ENCODE peak calls at places on chromosomes 3 and 15, in seven cellular contexts. One of them, this sample, is unnamed.

GRCh38 chr3:126077754-126078153 is 6.2 kb downstream of the SLC41A3 start:
- DNase-seq in T-helper 2 cell: no peak
- DNase-seq in RWPE1: no peak
- DNase-seq in fibroblast of mammary gland: no peak
- DNase-seq in NCI-H345: no peak
- DNase-seq in WTC11: no peak
- DNase-seq in iPS-NIHi11: no peak
- DNase-seq in this sample: no peak

GRCh38 chr15:40282870-40283614 is at the start of gene ANKRD63:
- DNase-seq in T-helper 2 cell: peak; percentile 13
- DNase-seq in RWPE1: no peak
- DNase-seq in fibroblast of mammary gland: no peak
- DNase-seq in NCI-H345: no peak
- DNase-seq in WTC11: no peak
- DNase-seq in iPS-NIHi11: no peak
- DNase-seq in this sample: no peak

GRCh38 chr15:75130597-75131268 is 70.9 kb upstream of the C15orf39 start:
- DNase-seq in T-helper 2 cell: peak; percentile 15
- DNase-seq in RWPE1: no peak
- DNase-seq in fibroblast of mammary gland: no peak
- DNase-seq in NCI-H345: no peak
- DNase-seq in WTC11: no peak
- DNase-seq in iPS-NIHi11: no peak
- DNase-seq in this sample: no peak

GRCh38 chr3:175234541-175234940 is 375.4 kb downstream of the NAALADL2 start:
- DNase-seq in T-helper 2 cell: no peak
- DNase-seq in RWPE1: no peak
- DNase-seq in fibroblast of mammary gland: no peak
- DNase-seq in NCI-H345: no peak
- DNase-seq in WTC11: no peak
- DNase-seq in iPS-NIHi11: no peak
- DNase-seq in this sample: no peak

GRCh38 chr15:78130466-78131294 is 565 bp downstream of the CIB2 start:
- DNase-seq in T-helper 2 cell: no peak
- DNase-seq in RWPE1: no peak
- DNase-seq in fibroblast of mammary gland: no peak
- DNase-seq in NCI-H345: peak; percentile 39
- DNase-seq in WTC11: peak; percentile 27
- DNase-seq in iPS-NIHi11: peak; percentile 25
- DNase-seq in this sample: no peak

GRCh38 chr3:100040846-100041245 is 73.5 kb downstream of the FILIP1L start:
- DNase-seq in T-helper 2 cell: no peak
- DNase-seq in RWPE1: no peak
- DNase-seq in fibroblast of mammary gland: peak; percentile 79
- DNase-seq in NCI-H345: no peak
- DNase-seq in WTC11: no peak
- DNase-seq in iPS-NIHi11: no peak
- DNase-seq in this sample: no peak

GRCh38 chr3:39386331-39386730 is 3.2 kb downstream of the SLC25A38 start:
- DNase-seq in T-helper 2 cell: no peak
- DNase-seq in RWPE1: no peak
- DNase-seq in fibroblast of mammary gland: no peak
- DNase-seq in NCI-H345: no peak
- DNase-seq in WTC11: no peak
- DNase-seq in iPS-NIHi11: no peak
- DNase-seq in this sample: no peak

GRCh38 chr15:42053010-42053409 is 32.2 kb upstream of the PLA2G4E start:
- DNase-seq in T-helper 2 cell: no peak
- DNase-seq in RWPE1: no peak
- DNase-seq in fibroblast of mammary gland: no peak
- DNase-seq in NCI-H345: no peak
- DNase-seq in WTC11: no peak
- DNase-seq in iPS-NIHi11: no peak
- DNase-seq in this sample: no peak

GRCh38 chr3:177811111-177811510 is 613.8 kb upstream of the TBL1XR1 start:
- DNase-seq in T-helper 2 cell: no peak
- DNase-seq in RWPE1: no peak
- DNase-seq in fibroblast of mammary gland: no peak
- DNase-seq in NCI-H345: no peak
- DNase-seq in WTC11: no peak
- DNase-seq in iPS-NIHi11: no peak
- DNase-seq in this sample: no peak

GRCh38 chr3:133881987-133882825 is 13.5 kb downstream of the RAB6B start:
- DNase-seq in T-helper 2 cell: peak; percentile 46
- DNase-seq in RWPE1: no peak
- DNase-seq in fibroblast of mammary gland: no peak
- DNase-seq in NCI-H345: no peak
- DNase-seq in WTC11: no peak
- DNase-seq in iPS-NIHi11: no peak
- DNase-seq in this sample: no peak

GRCh38 chr3:129552287-129553050 is 9.5 kb downstream of the H1-8 start:
- DNase-seq in T-helper 2 cell: no peak
- DNase-seq in RWPE1: no peak
- DNase-seq in fibroblast of mammary gland: no peak
- DNase-seq in NCI-H345: no peak
- DNase-seq in WTC11: no peak
- DNase-seq in iPS-NIHi11: no peak
- DNase-seq in this sample: no peak

GRCh38 chr3:135023985-135024658 is 229.1 kb downstream of the EPHB1 start:
- DNase-seq in T-helper 2 cell: no peak
- DNase-seq in RWPE1: no peak
- DNase-seq in fibroblast of mammary gland: no peak
- DNase-seq in NCI-H345: no peak
- DNase-seq in WTC11: no peak
- DNase-seq in iPS-NIHi11: no peak
- DNase-seq in this sample: no peak

GRCh38 chr15:101045835-101046691 is 126.9 kb downstream of the LRRK1 start:
- DNase-seq in T-helper 2 cell: no peak
- DNase-seq in RWPE1: no peak
- DNase-seq in fibroblast of mammary gland: no peak
- DNase-seq in NCI-H345: no peak
- DNase-seq in WTC11: no peak
- DNase-seq in iPS-NIHi11: no peak
- DNase-seq in this sample: peak; percentile 55

GRCh38 chr3:25713316-25713967 is 48.7 kb upstream of the TOP2B start:
- DNase-seq in T-helper 2 cell: no peak
- DNase-seq in RWPE1: peak; percentile 35
- DNase-seq in fibroblast of mammary gland: no peak
- DNase-seq in NCI-H345: no peak
- DNase-seq in WTC11: no peak
- DNase-seq in iPS-NIHi11: no peak
- DNase-seq in this sample: no peak

GRCh38 chr15:29593629-29594028 is 228.6 kb downstream of the TJP1 start:
- DNase-seq in T-helper 2 cell: no peak
- DNase-seq in RWPE1: no peak
- DNase-seq in fibroblast of mammary gland: no peak
- DNase-seq in NCI-H345: no peak
- DNase-seq in WTC11: no peak
- DNase-seq in iPS-NIHi11: no peak
- DNase-seq in this sample: no peak

GRCh38 chr15:101303408-101303807 is 8.4 kb upstream of the SNRPA1 start:
- DNase-seq in T-helper 2 cell: no peak
- DNase-seq in RWPE1: no peak
- DNase-seq in fibroblast of mammary gland: no peak
- DNase-seq in NCI-H345: no peak
- DNase-seq in WTC11: no peak
- DNase-seq in iPS-NIHi11: no peak
- DNase-seq in this sample: no peak

GRCh38 chr15:41115652-41116115 is 396 bp downstream of the INO80 start:
- DNase-seq in T-helper 2 cell: peak; percentile 71
- DNase-seq in RWPE1: peak; percentile 64
- DNase-seq in fibroblast of mammary gland: peak; percentile 52
- DNase-seq in NCI-H345: peak; percentile 38
- DNase-seq in WTC11: peak; percentile 52
- DNase-seq in iPS-NIHi11: peak; percentile 78
- DNase-seq in this sample: peak; percentile 74

GRCh38 chr3:65284971-65285370 is 597.2 kb upstream of the ADAMTS9 start:
- DNase-seq in T-helper 2 cell: no peak
- DNase-seq in RWPE1: no peak
- DNase-seq in fibroblast of mammary gland: no peak
- DNase-seq in NCI-H345: no peak
- DNase-seq in WTC11: no peak
- DNase-seq in iPS-NIHi11: no peak
- DNase-seq in this sample: no peak

GRCh38 chr15:89675606-89676005 is 3.6 kb downstream of the PLIN1 start:
- DNase-seq in T-helper 2 cell: no peak
- DNase-seq in RWPE1: no peak
- DNase-seq in fibroblast of mammary gland: no peak
- DNase-seq in NCI-H345: no peak
- DNase-seq in WTC11: no peak
- DNase-seq in iPS-NIHi11: no peak
- DNase-seq in this sample: no peak

GRCh38 chr3:20846792-20847191 is 660.8 kb upstream of the SGO1 start:
- DNase-seq in T-helper 2 cell: no peak
- DNase-seq in RWPE1: no peak
- DNase-seq in fibroblast of mammary gland: no peak
- DNase-seq in NCI-H345: no peak
- DNase-seq in WTC11: no peak
- DNase-seq in iPS-NIHi11: no peak
- DNase-seq in this sample: no peak

GRCh38 chr3:172159962-172160538 is 120.7 kb downstream of the FNDC3B start:
- DNase-seq in T-helper 2 cell: no peak
- DNase-seq in RWPE1: no peak
- DNase-seq in fibroblast of mammary gland: peak; percentile 58
- DNase-seq in NCI-H345: no peak
- DNase-seq in WTC11: no peak
- DNase-seq in iPS-NIHi11: peak; percentile 49
- DNase-seq in this sample: peak; percentile 94

GRCh38 chr15:97849183-97849582 is 111.3 kb upstream of the ARRDC4 start:
- DNase-seq in T-helper 2 cell: no peak
- DNase-seq in RWPE1: no peak
- DNase-seq in fibroblast of mammary gland: no peak
- DNase-seq in NCI-H345: no peak
- DNase-seq in WTC11: no peak
- DNase-seq in iPS-NIHi11: no peak
- DNase-seq in this sample: no peak

GRCh38 chr3:53191836-53192480 is 30.9 kb downstream of the PRKCD start:
- DNase-seq in T-helper 2 cell: no peak
- DNase-seq in RWPE1: no peak
- DNase-seq in fibroblast of mammary gland: no peak
- DNase-seq in NCI-H345: no peak
- DNase-seq in WTC11: no peak
- DNase-seq in iPS-NIHi11: no peak
- DNase-seq in this sample: no peak

GRCh38 chr15:64622410-64623260 is 152.8 kb downstream of the RBPMS2 start:
- DNase-seq in T-helper 2 cell: peak; percentile 66
- DNase-seq in RWPE1: no peak
- DNase-seq in fibroblast of mammary gland: no peak
- DNase-seq in NCI-H345: no peak
- DNase-seq in WTC11: no peak
- DNase-seq in iPS-NIHi11: no peak
- DNase-seq in this sample: no peak

GRCh38 chr3:156985689-156986088 is 159.5 kb downstream of the LEKR1 start:
- DNase-seq in T-helper 2 cell: no peak
- DNase-seq in RWPE1: no peak
- DNase-seq in fibroblast of mammary gland: no peak
- DNase-seq in NCI-H345: no peak
- DNase-seq in WTC11: no peak
- DNase-seq in iPS-NIHi11: no peak
- DNase-seq in this sample: no peak

GRCh38 chr3:25515131-25515530 is 87.1 kb downstream of the RARB start:
- DNase-seq in T-helper 2 cell: no peak
- DNase-seq in RWPE1: no peak
- DNase-seq in fibroblast of mammary gland: peak; percentile 20
- DNase-seq in NCI-H345: no peak
- DNase-seq in WTC11: no peak
- DNase-seq in iPS-NIHi11: no peak
- DNase-seq in this sample: no peak

GRCh38 chr3:129106866-129107565 is 14.6 kb downstream of the RAB43 start:
- DNase-seq in T-helper 2 cell: no peak
- DNase-seq in RWPE1: no peak
- DNase-seq in fibroblast of mammary gland: no peak
- DNase-seq in NCI-H345: no peak
- DNase-seq in WTC11: no peak
- DNase-seq in iPS-NIHi11: no peak
- DNase-seq in this sample: no peak

GRCh38 chr15:83971967-83972366 is 263.6 kb upstream of the GOLGA6L4 start:
- DNase-seq in T-helper 2 cell: no peak
- DNase-seq in RWPE1: no peak
- DNase-seq in fibroblast of mammary gland: peak; percentile 65
- DNase-seq in NCI-H345: no peak
- DNase-seq in WTC11: no peak
- DNase-seq in iPS-NIHi11: no peak
- DNase-seq in this sample: no peak

This sample was measured in tibial artery.